ENCODE peak calls at places on chromosomes 2 and 18, in five cellular contexts. F is CD8-positive, alpha-beta memory T cell; P is cardiac fibroblast; O is CD8-positive, alpha-beta T cell; M is effector memory CD4-positive, alpha-beta T cell. V is an unnamed sample.

GRCh38 chr2:201952212-201952611 is 81.4 kb upstream of the FZD7 start:
- DNase-seq in F (no peak), P (no peak), O (no peak), M (no peak), V (no peak)

GRCh38 chr2:96114903-96115581 is 1.3 kb downstream of the ADRA2B start:
- DNase-seq in F (no peak), P (no peak), O (no peak), M (peak), V (no peak)

GRCh38 chr2:25955869-25956535 is 26.3 kb downstream of the KIF3C start:
- DNase-seq in F (no peak), P (no peak), O (no peak), M (no peak), V (peak)

GRCh38 chr2:174952607-174953006 is 52.6 kb downstream of the CHN1 start:
- DNase-seq in F (no peak), P (peak), O (no peak), M (no peak), V (peak)

GRCh38 chr2:8315766-8316165 is 366.1 kb upstream of the ID2 start:
- DNase-seq in F (peak), P (no peak), O (no peak), M (no peak), V (no peak)

GRCh38 chr2:71223767-71224333 is 3.1 kb downstream of the PAIP2B start:
- DNase-seq in F (no peak), P (peak), O (no peak), M (no peak), V (no peak)

GRCh38 chr2:43950383-43951008 is 45.3 kb downstream of the LRPPRC start:
- DNase-seq in F (no peak), P (peak), O (no peak), M (no peak), V (peak)

GRCh38 chr18:3350566-3351527 is 88.9 kb downstream of the MYL12B start:
- DNase-seq in F (no peak), P (peak), O (no peak), M (no peak), V (no peak)

GRCh38 chr2:41572154-41572553 is 475.7 kb upstream of the PKDCC start:
- DNase-seq in F (no peak), P (no peak), O (no peak), M (no peak), V (no peak)

GRCh38 chr2:184938221-184938985 is 340.1 kb downstream of the ZNF804A start:
- DNase-seq in F (no peak), P (no peak), O (no peak), M (no peak), V (no peak)

GRCh38 chr2:236876642-236877041 is 209.0 kb upstream of the COPS8 start:
- DNase-seq in F (no peak), P (no peak), O (no peak), M (no peak), V (no peak)

GRCh38 chr2:150513647-150514046 is 26.2 kb upstream of the RND3 start:
- DNase-seq in F (no peak), P (peak), O (no peak), M (no peak), V (no peak)

GRCh38 chr2:240714747-240715725 is 23.4 kb downstream of the AQP12A start:
- DNase-seq in F (no peak), P (no peak), O (no peak), M (no peak), V (no peak)

GRCh38 chr2:159094173-159094737 is 125.8 kb downstream of the TANC1 start:
- DNase-seq in F (no peak), P (peak), O (no peak), M (no peak), V (no peak)

GRCh38 chr18:23114171-23114881 is 21.0 kb upstream of the CABLES1 start:
- DNase-seq in F (no peak), P (no peak), O (no peak), M (no peak), V (no peak)

GRCh38 chr18:55501594-55502345 is 86.2 kb downstream of the TCF4 start:
- DNase-seq in F (no peak), P (peak), O (no peak), M (no peak), V (peak)

GRCh38 chr18:55503167-55503820 is 84.7 kb downstream of the TCF4 start:
- DNase-seq in F (no peak), P (peak), O (no peak), M (no peak), V (no peak)

GRCh38 chr18:55500316-55501086 is 87.5 kb downstream of the TCF4 start:
- DNase-seq in F (no peak), P (peak), O (no peak), M (no peak), V (no peak)

GRCh38 chr18:55504808-55505207 is 83.2 kb downstream of the TCF4 start:
- DNase-seq in F (no peak), P (no peak), O (no peak), M (no peak), V (no peak)

GRCh38 chr18:55502346-55502710 is 85.7 kb downstream of the TCF4 start:
- DNase-seq in F (no peak), P (peak), O (no peak), M (no peak), V (no peak)
- H3K4me3 ChIP-seq in F (no peak), P (no peak), O (no peak), M (no peak), V (no peak)

GRCh38 chr2:232859385-232859916 is 10.6 kb upstream of the SNORC start:
- DNase-seq in F (no peak), P (no peak), O (no peak), M (no peak), V (no peak)
- H3K4me3 ChIP-seq in F (no peak), P (no peak), O (no peak), M (no peak), V (no peak)

DNA sequence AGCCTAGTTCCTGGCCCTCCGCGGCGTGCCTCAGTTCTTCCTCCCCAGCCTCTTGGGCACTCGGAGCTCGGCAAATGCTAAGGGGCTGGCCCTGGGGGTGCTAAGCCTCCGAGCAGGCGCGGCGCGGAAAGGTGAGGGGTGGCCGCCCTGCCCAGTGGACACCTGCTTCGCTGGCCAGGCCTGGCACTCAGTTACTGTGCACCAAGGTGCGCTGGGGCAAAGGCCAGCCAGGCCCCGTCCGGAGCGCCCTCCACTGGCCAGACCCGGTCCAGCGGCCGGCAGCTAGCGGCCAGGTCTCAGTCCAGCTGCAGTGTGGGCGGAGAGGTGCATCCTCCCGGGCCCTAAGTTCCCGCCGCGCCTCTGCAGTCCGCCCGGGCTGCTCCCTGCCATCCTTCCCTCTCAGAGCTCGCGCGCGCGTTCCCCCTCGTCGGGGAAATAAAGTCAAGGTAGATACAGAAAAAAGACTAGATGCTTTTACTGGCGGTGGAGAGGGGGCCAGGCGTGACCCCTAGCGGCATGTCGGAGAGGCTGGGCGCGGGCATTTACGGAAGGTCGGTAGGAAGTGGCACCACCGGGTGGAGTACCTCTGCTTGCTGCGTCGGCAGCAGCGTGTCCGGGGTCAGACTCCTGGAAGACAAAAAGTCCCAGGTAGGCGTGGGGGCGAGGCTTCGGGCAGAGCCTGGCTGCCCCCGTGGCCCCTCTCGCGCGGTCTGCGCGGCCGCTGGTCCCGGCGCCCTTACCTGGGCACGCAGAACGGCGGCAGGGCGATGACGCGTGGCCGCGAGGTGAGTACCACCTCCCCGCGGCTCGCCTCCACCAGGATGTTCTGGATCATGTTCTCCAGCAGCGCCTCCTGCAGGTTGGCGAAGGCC is 9.4 kb upstream of the CRYBA2 start:
- DNase-seq in F (peak), P (peak), O (no peak), M (no peak), V (no peak)
- H3K4me3 ChIP-seq in F (peak), P (no peak), O (peak), M (peak), V (no peak)

DNA sequence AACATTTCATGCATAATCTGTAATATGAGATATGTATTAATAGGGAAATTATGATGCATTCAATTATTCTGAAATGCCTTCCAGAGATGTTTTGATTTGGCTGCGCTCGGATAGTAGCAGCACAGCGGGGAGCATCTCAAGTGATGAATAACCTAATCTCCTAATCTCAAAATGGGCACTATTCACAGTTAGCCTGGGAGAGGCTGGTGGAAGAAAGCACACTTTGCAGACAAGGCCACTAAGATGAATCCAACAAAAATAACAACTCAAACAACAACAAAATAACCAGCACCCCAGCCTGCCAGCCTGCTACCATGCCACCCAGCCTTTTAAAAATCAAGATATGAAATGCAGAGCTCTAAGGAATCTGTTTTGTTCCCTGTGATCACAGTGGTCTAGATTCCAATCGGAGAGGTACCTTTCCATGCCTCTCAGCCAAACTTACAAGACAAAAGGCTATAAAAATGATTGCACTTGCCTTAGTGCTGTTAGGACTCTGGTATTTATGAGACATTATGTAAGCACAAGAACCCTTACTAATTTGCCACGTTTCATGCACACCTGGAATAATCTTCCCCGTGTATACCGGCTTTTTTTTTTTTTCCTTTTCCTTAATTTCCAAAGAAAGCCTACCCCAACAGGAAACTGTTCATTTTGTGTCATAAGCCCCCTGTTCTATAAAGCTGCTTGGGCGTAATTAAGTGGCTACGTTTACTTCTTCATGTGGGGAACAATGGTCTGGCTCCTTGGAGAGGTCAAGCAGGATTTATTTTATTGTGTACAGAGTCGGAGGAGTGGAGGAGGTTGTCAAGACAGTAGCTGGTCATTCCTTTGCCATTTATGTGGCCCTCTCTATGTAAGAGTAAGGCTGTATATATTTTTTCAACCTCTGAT is 527.0 kb upstream of the FANCL start:
- DNase-seq in F (no peak), P (no peak), O (no peak), M (no peak), V (no peak)
- H3K4me3 ChIP-seq in F (no peak), P (no peak), O (no peak), M (no peak), V (no peak)

GRCh38 chr2:65300134-65300771 is 72.6 kb downstream of the ACTR2 start:
- DNase-seq in F (no peak), P (peak), O (no peak), M (no peak), V (no peak)
- H3K4me3 ChIP-seq in F (peak), P (no peak), O (no peak), M (no peak), V (peak)

DNA sequence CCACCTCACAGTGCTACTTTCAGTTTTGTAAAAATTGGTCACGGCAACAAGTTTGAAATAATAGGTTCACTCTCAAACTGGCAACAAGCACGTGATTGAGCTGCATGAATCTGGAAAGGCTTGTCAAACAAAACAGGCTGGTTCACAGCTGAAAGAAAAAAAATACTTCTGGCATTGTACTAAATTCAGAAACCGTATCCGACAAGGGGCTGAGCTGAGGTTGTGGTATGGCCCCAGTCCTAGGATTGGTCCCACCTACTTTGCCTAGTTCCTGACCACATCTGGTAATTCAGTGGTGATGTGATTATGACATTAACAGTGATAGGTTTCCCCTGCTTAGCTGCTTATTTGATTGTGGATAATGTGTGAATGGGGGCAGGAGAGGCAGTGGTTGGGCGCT is 326.5 kb upstream of the THUMPD2 start:
- DNase-seq in F (no peak), P (no peak), O (no peak), M (no peak), V (no peak)
- H3K4me3 ChIP-seq in F (no peak), P (no peak), O (no peak), M (no peak), V (no peak)

V was measured in Jurkat, Clone E6-1.